ENCODE peak calls at places on chromosomes 7 and 10, in seven cellular contexts. C, U, G, A, K, B and F are unnamed samples.

GRCh38 chr10:61822096-61822495 is 79.4 kb upstream of the ARID5B start:
- DNase-seq in B (no peak), C (no peak), G (no peak), U (no peak), K (no peak), A (no peak), F (no peak)

GRCh38 chr7:28984219-28984618 is 26.1 kb upstream of the TRIL start:
- DNase-seq in G (no peak), U (no peak), K (no peak), B (no peak), A (no peak), C (no peak), F (no peak)

GRCh38 chr7:44163591-44163990 is 22.5 kb upstream of the MYL7 start:
- DNase-seq in K (no peak), C (no peak), G (no peak), B (no peak), A (no peak), U (no peak), F (no peak)

GRCh38 chr7:82631998-82632397 is 188.4 kb upstream of the CACNA2D1 start:
- DNase-seq in K (no peak), B (no peak), A (no peak), G (no peak), U (no peak), C (no peak), F (no peak)

GRCh38 chr7:33882040-33882800 is 23.1 kb upstream of the BMPER start:
- DNase-seq in A (peak), C (no peak), K (no peak), G (no peak), U (peak), B (peak), F (no peak)

GRCh38 chr10:103493911-103494877 is 689 bp downstream of the NEURL1 start:
- DNase-seq in C (no peak), B (no peak), G (no peak), U (no peak), A (no peak), K (peak), F (no peak)

GRCh38 chr10:49168821-49169495 is 19.2 kb downstream of the TMEM273 start:
- DNase-seq in A (peak), B (no peak), U (no peak), G (no peak), C (no peak), K (no peak), F (no peak)

GRCh38 chr10:11468126-11468742 is 143.2 kb downstream of the USP6NL start:
- DNase-seq in K (no peak), A (no peak), B (no peak), U (no peak), C (peak), G (no peak), F (no peak)

GRCh38 chr7:116836911-116837310 is 25.5 kb upstream of the CAPZA2 start:
- DNase-seq in G (peak), U (no peak), B (no peak), A (no peak), K (no peak), C (no peak), F (peak)

GRCh38 chr10:37762287-37762686 is 95.1 kb downstream of the ZNF248 start:
- DNase-seq in G (no peak), C (no peak), A (no peak), K (no peak), U (no peak), B (no peak), F (no peak)

GRCh38 chr10:133379152-133379800 is at the start of gene PAOX:
- DNase-seq in K (peak), B (peak), A (peak), U (peak), G (peak), C (peak), F (peak)

GRCh38 chr7:128879939-128880746 is 17.5 kb downstream of the ATP6V1F start:
- DNase-seq in B (no peak), K (peak), C (peak), G (peak), U (peak), A (peak), F (peak)

GRCh38 chr7:36605662-36606441 is 118.4 kb downstream of the AOAH start:
- DNase-seq in B (no peak), C (no peak), U (no peak), A (no peak), K (no peak), G (no peak), F (no peak)

GRCh38 chr7:132347858-132348257 is 228.4 kb downstream of the PLXNA4 start:
- DNase-seq in G (no peak), B (no peak), A (no peak), U (no peak), K (no peak), C (no peak), F (no peak)

GRCh38 chr7:2627258-2628136 is 4.3 kb upstream of the TTYH3 start:
- DNase-seq in K (no peak), U (no peak), G (no peak), C (no peak), A (no peak), B (no peak), F (no peak)

GRCh38 chr7:66140924-66141323 is 26.3 kb downstream of the CRCP start:
- DNase-seq in G (peak), A (peak), C (peak), U (peak), K (peak), B (peak), F (no peak)

GRCh38 chr7:157687158-157687557 is 350.4 kb downstream of the DNAJB6 start:
- DNase-seq in G (no peak), A (no peak), B (no peak), C (no peak), U (no peak), K (no peak), F (no peak)

GRCh38 chr7:157686285-157686894 is 349.6 kb downstream of the DNAJB6 start:
- DNase-seq in C (no peak), A (no peak), U (no peak), G (no peak), K (peak), B (no peak), F (no peak)

GRCh38 chr7:157689269-157690057 is 352.7 kb downstream of the DNAJB6 start:
- DNase-seq in B (no peak), U (no peak), C (no peak), A (no peak), K (peak), G (no peak), F (no peak)

GRCh38 chr7:157688439-157689268 is 351.9 kb downstream of the DNAJB6 start:
- DNase-seq in A (no peak), B (no peak), C (no peak), G (no peak), U (no peak), K (peak), F (no peak)

GRCh38 chr7:157687845-157688244 is 351.0 kb downstream of the DNAJB6 start:
- DNase-seq in K (no peak), G (no peak), C (no peak), U (no peak), A (no peak), B (no peak), F (no peak)
- H3K27ac ChIP-seq in K (no peak), G (no peak), C (no peak), U (no peak), A (no peak), B (no peak), F (no peak)

DNA sequence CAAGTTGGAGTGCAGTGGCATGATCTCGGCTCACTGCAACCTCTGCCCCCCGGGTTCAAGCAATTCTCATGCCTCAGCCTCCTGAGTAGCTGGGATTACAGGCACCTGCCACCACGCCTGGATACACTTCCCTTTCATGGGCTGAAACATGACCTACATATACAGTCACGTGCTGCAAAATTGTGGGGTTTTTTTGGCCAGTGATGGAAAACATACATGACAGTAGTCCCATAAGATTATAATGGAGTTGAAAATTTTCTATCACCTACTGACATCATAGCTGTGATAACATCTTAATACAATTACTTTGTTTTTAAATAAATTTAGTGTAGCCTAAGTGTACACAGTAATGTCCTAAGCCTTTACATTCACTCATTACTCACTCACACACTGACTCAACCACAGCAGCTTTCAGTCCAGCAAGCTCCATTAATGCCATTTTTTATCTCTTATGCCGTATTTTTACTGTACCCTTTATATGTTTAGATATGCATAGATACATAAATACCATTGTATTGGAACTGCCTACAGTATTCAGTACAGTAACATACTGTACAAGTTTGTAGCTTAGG is 79.9 kb upstream of the TMEM196 start:
- DNase-seq in K (no peak), A (no peak), C (no peak), U (no peak), G (no peak), B (no peak), F (no peak)
- H3K27ac ChIP-seq in K (no peak), A (no peak), C (no peak), U (no peak), G (no peak), B (no peak), F (no peak)

DNA sequence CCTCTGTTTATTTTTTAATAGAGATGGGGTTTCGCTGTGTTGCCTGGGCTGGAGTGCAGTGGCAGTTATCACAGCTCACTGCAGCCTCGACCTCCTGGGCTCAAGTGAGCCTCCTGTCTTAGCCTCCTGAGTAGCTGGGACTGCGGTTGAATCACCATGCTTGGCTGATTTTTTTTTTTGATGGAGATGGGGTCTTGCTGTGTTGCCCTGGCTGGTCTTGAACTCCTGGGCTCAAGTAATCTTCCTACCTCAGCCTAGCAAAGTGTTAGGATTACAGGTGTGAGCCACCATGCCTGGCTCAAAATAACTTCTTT is 8.1 kb downstream of the DYNC2I1 start:
- DNase-seq in C (no peak), U (peak), B (no peak), G (no peak), K (no peak), A (no peak), F (no peak)
- H3K27ac ChIP-seq in C (peak), U (peak), B (peak), G (peak), K (peak), A (peak), F (peak)

GRCh38 chr10:68107651-68108449 is 1.4 kb upstream of the MYPN start:
- DNase-seq in U (no peak), A (no peak), G (no peak), B (no peak), K (no peak), C (no peak), F (no peak)

GRCh38 chr10:68109312-68109711 is at the start of gene MYPN:
- DNase-seq in G (no peak), A (peak), U (no peak), K (no peak), B (no peak), C (no peak), F (no peak)

GRCh38 chr10:68105820-68106219 is 3.5 kb upstream of the MYPN start:
- DNase-seq in U (no peak), A (no peak), B (no peak), C (no peak), G (no peak), K (no peak), F (no peak)

GRCh38 chr10:68103867-68104255 is 5.4 kb upstream of the MYPN start:
- DNase-seq in U (no peak), G (no peak), A (no peak), C (no peak), K (no peak), B (no peak), F (no peak)

GRCh38 chr10:68106656-68107055 is 2.6 kb upstream of the MYPN start:
- DNase-seq in C (no peak), U (no peak), K (no peak), A (no peak), G (no peak), B (no peak), F (no peak)
- H3K27ac ChIP-seq in C (no peak), U (no peak), K (no peak), A (no peak), G (peak), B (no peak), F (no peak)

GRCh38 chr10:101065479-101066145 is 3.8 kb downstream of the KAZALD1 start:
- DNase-seq in U (no peak), K (no peak), B (no peak), A (no peak), G (no peak), C (no peak), F (peak)

GRCh38 chr10:101069441-101069840 is 7.7 kb downstream of the KAZALD1 start:
- DNase-seq in A (no peak), C (no peak), G (no peak), B (no peak), K (no peak), U (no peak), F (no peak)

GRCh38 chr10:101066890-101067355 is 5.1 kb downstream of the KAZALD1 start:
- DNase-seq in U (no peak), K (peak), G (no peak), C (no peak), B (no peak), A (peak), F (no peak)

GRCh38 chr10:101066146-101066889 is 4.5 kb downstream of the KAZALD1 start:
- DNase-seq in B (peak), U (peak), K (peak), G (peak), C (peak), A (peak), F (peak)

DNA sequence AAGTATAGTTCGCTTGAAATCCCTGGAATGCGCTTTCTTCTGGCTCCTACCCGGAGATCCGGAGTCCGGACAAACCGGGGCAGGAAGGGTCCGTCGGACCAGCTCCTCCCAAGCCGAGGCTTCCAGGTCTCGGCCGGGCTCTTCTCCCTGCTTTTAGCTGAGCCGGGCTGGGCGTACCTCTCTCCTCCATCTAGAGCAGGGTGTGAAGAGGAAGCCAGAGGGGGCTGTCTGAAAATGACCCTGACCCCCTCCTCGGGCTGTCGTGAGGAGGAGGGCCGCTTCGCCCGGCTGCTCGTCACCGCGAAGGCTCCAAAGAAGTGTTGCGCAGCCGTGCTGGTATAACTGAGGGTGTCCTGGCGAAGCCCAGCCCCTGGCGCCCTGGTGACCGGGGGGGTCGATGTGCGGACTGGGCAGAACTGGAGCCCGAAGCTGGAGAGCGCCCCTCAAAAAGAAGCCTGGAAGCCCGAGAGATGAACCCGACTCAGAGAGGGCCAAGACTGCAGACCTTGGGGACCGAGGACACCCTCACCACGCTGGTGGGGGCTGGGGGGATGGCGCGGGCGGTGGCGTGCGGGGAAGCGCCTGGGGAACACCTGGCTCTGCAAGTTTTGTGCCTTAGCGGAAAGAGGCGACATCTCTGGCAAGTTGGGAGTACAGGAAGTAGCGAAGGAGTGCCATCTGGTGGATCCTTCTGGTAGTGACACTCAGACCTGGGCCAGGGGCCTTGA is 5.7 kb downstream of the KAZALD1 start:
- DNase-seq in A (peak), C (peak), U (peak), K (peak), B (peak), G (peak), F (peak)
- H3K27ac ChIP-seq in A (peak), C (no peak), U (peak), K (no peak), B (peak), G (peak), F (peak)

DNA sequence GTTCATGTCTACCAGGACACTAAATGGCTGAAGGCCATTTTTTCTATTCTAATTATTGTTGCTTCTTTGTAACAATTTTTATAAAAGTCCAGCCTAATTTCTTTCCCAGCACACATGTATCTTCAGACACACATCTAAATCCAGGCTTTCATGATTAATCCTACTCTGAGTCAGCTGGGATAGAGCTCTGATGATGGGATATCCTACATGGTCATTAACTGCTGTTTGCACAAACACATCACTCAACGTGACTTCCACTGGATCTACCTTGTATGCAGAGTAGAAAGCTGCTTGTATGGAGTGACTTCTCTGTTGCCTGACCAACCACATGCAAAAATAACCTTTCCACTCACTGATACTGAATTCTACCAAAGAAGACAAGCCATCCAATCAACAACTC is 260.9 kb downstream of the AHR start:
- DNase-seq in A (no peak), U (no peak), G (peak), K (no peak), C (no peak), B (no peak), F (peak)
- H3K27ac ChIP-seq in A (no peak), U (no peak), G (peak), K (no peak), C (no peak), B (no peak), F (peak)

GRCh38 chr7:55549457-55549856 is 22.8 kb downstream of the VOPP1 start:
- DNase-seq in G (no peak), A (no peak), C (no peak), K (no peak), B (no peak), U (no peak), F (no peak)
- H3K27ac ChIP-seq in G (no peak), A (no peak), C (no peak), K (no peak), B (no peak), U (no peak), F (peak)

GRCh38 chr10:51214897-51215227 is 140.6 kb downstream of the PRKG1 start:
- DNase-seq in K (no peak), A (no peak), U (no peak), G (no peak), B (no peak), C (peak), F (no peak)
- H3K27ac ChIP-seq in K (no peak), A (peak), U (no peak), G (no peak), B (no peak), C (peak), F (no peak)

GRCh38 chr10:131775833-131776232 is 125.0 kb upstream of the PPP2R2D start:
- DNase-seq in K (peak), A (no peak), C (no peak), B (no peak), G (no peak), U (peak), F (no peak)
- H3K27ac ChIP-seq in K (no peak), A (no peak), C (no peak), B (no peak), G (no peak), U (no peak), F (no peak)

DNA sequence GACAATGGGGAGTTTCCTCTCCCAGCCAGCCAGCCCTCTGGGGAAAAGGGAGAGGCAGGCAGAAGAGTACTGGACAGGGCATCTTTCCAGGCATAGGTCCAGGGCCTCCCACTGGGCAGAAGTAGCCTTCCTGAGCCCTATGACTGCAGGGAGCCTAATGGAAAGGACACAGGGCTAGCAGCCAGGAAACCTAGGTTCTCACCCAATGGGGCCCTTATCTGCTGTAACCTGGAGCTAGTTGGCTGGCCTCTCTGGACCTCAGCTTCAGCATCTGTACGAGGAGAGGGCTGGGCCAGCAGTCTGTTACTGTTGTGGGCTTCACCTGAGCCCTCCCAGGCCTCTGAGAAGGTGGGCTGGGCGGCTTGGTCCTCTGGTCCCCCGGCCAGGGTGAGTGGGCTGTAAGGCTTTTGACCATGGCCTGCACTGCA is 22.4 kb downstream of the LDB3 start:
- DNase-seq in C (no peak), B (no peak), A (peak), U (no peak), G (no peak), K (no peak), F (no peak)
- H3K27ac ChIP-seq in C (no peak), B (peak), A (peak), U (peak), G (no peak), K (no peak), F (no peak)